ENCODE peak calls at places on chromosomes 4 and X, in seven cellular contexts. S is T-cell; B is activated CD4-positive, alpha-beta T cell treated with anti-CD3 and anti-CD28 coated beads for 4 hours; V is left colon; U is cardiac septum; P is NCI-H1694 treated with DMSO at 0.1 percent for 48 hours; O is stimulated activated CD8-positive, alpha-beta memory T cell treated with anti-CD3 and anti-CD28 coated beads, Interleukin-7, amount 100 ng/mL, for 24 hours. K is an unnamed sample.

GRCh38 chr4:148192526-148192925 is 249.7 kb downstream of the NR3C2 start:
- DNase-seq in U (no peak), S (no peak), B (no peak), O (no peak), V (peak; percentile 47), P (no peak), K (no peak)

GRCh38 chr4:41656572-41657301 is 91.8 kb downstream of the PHOX2B start:
- DNase-seq in U (peak; percentile 78), B (no peak), V (no peak), O (no peak), S (no peak), P (no peak), K (no peak)

GRCh38 chr4:70183940-70184246 is 11.6 kb upstream of the ODAM start:
- DNase-seq in B (no peak), V (no peak), U (no peak), P (no peak), O (no peak), S (no peak), K (no peak)

GRCh38 chrX:82218361-82218760 is 1016.5 kb downstream of the SH3BGRL start:
- DNase-seq in P (peak; percentile 22), U (no peak), S (no peak), B (no peak), O (no peak), V (no peak), K (no peak)

GRCh38 chr4:13851541-13851940 is 224.0 kb upstream of the BOD1L1 start:
- DNase-seq in P (no peak), B (no peak), V (no peak), S (no peak), O (no peak), U (no peak), K (no peak)

GRCh38 chr4:98491862-98492554 is 166.4 kb downstream of the TSPAN5 start:
- DNase-seq in P (no peak), V (no peak), B (no peak), U (no peak), S (no peak), O (no peak), K (no peak)

GRCh38 chrX:63560601-63561218 is 209.6 kb upstream of the SPIN4 start:
- DNase-seq in S (peak; percentile 30), V (peak; percentile 58), P (peak; percentile 63), B (peak; percentile 28), O (peak; percentile 2), U (peak; percentile 76), K (peak; percentile 34)

GRCh38 chrX:139739138-139739537 is 31.2 kb upstream of the MCF2 start:
- DNase-seq in B (peak; percentile 1), O (no peak), P (no peak), V (no peak), U (no peak), S (no peak), K (no peak)

GRCh38 chr4:57425610-57426009 is 315.4 kb upstream of the IGFBP7 start:
- DNase-seq in S (no peak), B (no peak), U (no peak), P (no peak), O (no peak), V (no peak), K (no peak)

GRCh38 chr4:973431-974397 is at the start of gene DGKQ:
- DNase-seq in P (peak; percentile 12), B (peak; percentile 87), V (peak; percentile 76), S (peak; percentile 86), U (peak; percentile 96), O (peak; percentile 70), K (peak; percentile 79)

GRCh38 chr4:46123872-46124755 is at the start of gene GABRG1:
- DNase-seq in P (no peak), S (no peak), U (peak; percentile 31), B (no peak), V (no peak), O (no peak), K (no peak)

GRCh38 chr4:186326391-186326790 is 60.4 kb downstream of the F11 start:
- DNase-seq in P (no peak), S (no peak), U (no peak), O (no peak), V (no peak), B (no peak), K (no peak)

GRCh38 chr4:26116057-26116456 is 202.0 kb downstream of the SMIM20 start:
- DNase-seq in P (no peak), V (no peak), S (no peak), U (no peak), B (no peak), O (no peak), K (no peak)

GRCh38 chr4:74738756-74739155 is 55.6 kb downstream of the BTC start:
- DNase-seq in V (no peak), P (no peak), S (no peak), U (no peak), O (no peak), B (no peak), K (no peak)

GRCh38 chr4:107988763-107989035 is 990 bp upstream of the HADH start:
- DNase-seq in P (no peak), B (no peak), S (no peak), U (no peak), V (no peak), O (no peak), K (no peak)

GRCh38 chr4:13647012-13647411 is 19.5 kb upstream of the BOD1L1 start:
- DNase-seq in P (no peak), B (no peak), V (no peak), U (no peak), O (no peak), S (no peak), K (no peak)

GRCh38 chr4:95889662-95890061 is 49.8 kb downstream of the PDHA2 start:
- DNase-seq in V (no peak), O (no peak), S (no peak), B (no peak), U (no peak), P (no peak), K (no peak)

GRCh38 chrX:350534-351321 is 32.1 kb upstream of the GTPBP6 start:
- DNase-seq in P (no peak), B (no peak), U (no peak), V (no peak), S (no peak), O (no peak), K (no peak)

GRCh38 chr4:139560396-139561084 is 4.5 kb upstream of the SETD7 start:
- DNase-seq in B (no peak), O (no peak), V (no peak), P (no peak), U (no peak), S (no peak), K (no peak)

GRCh38 chrX:40176256-40176978 is 78.7 kb upstream of the BCOR start:
- DNase-seq in V (peak; percentile 70), O (no peak), U (peak; percentile 85), S (peak; percentile 78), B (peak; percentile 71), P (no peak), K (peak; percentile 80)

GRCh38 chr4:535924-536281 is 36.9 kb downstream of the PIGG start:
- DNase-seq in B (no peak), U (no peak), S (no peak), P (no peak), V (no peak), O (no peak), K (no peak)

GRCh38 chr4:84995386-84995785 is 28.9 kb upstream of the WDFY3 start:
- DNase-seq in U (no peak), V (no peak), O (no peak), S (no peak), B (no peak), P (no peak), K (no peak)

GRCh38 chr4:93827272-93827947 is 1.1 kb upstream of the ATOH1 start:
- DNase-seq in B (no peak), P (no peak), O (no peak), U (no peak), V (peak; percentile 54), S (no peak), K (no peak)

GRCh38 chrX:12804655-12805054 is 13.4 kb downstream of the PRPS2 start:
- DNase-seq in O (no peak), S (no peak), U (no peak), P (no peak), V (no peak), B (no peak), K (no peak)

GRCh38 chrX:155864655-155865054 is 16.5 kb upstream of the VAMP7 start:
- DNase-seq in V (no peak), O (no peak), U (no peak), S (no peak), P (no peak), B (no peak), K (no peak)

GRCh38 chr4:88054909-88055308 is 47.5 kb downstream of the PKD2 start:
- DNase-seq in V (no peak), P (peak; percentile 14), U (no peak), S (no peak), B (no peak), O (no peak), K (no peak)

GRCh38 chr4:4327652-4328121 is 37.6 kb downstream of the ZBTB49 start:
- DNase-seq in U (peak; percentile 62), O (no peak), P (no peak), S (no peak), B (no peak), V (no peak), K (no peak)

GRCh38 chr4:139454111-139454600 is at the start of gene RAB33B:
- DNase-seq in V (no peak), U (no peak), B (no peak), S (no peak), O (no peak), P (no peak), K (no peak)

GRCh38 chrX:120365320-120365719 is 3.4 kb downstream of the ATP1B4 start:
- DNase-seq in O (peak; percentile 12), P (no peak), U (no peak), V (peak; percentile 28), S (peak; percentile 45), B (peak; percentile 32), K (peak; percentile 22)

GRCh38 chr4:130147618-130148017 is 1051.7 kb downstream of the C4orf33 start:
- DNase-seq in O (no peak), P (no peak), V (no peak), S (no peak), B (no peak), U (no peak), K (no peak)

GRCh38 chrX:43840265-43840664 is 42.0 kb downstream of the MAOB start:
- DNase-seq in V (no peak), S (no peak), B (no peak), O (no peak), U (no peak), P (no peak), K (no peak)

GRCh38 chr4:4409416-4410115 is 22.7 kb downstream of the NSG1 start:
- DNase-seq in S (no peak), B (no peak), O (no peak), U (no peak), P (no peak), V (no peak), K (no peak)

GRCh38 chr4:47326067-47326466 is 137.4 kb downstream of the COMMD8 start:
- DNase-seq in B (no peak), S (no peak), V (no peak), U (no peak), O (no peak), P (no peak), K (no peak)

GRCh38 chrX:49958727-49959126 is 36.3 kb downstream of the CLCN5 start:
- DNase-seq in U (no peak), S (no peak), V (no peak), B (no peak), O (no peak), P (no peak), K (no peak)

GRCh38 chrX:139178980-139179379 is 351.6 kb upstream of the F9 start:
- DNase-seq in U (no peak), B (no peak), P (no peak), S (no peak), O (no peak), V (no peak), K (no peak)

GRCh38 chr4:26566027-26566578 is 17.8 kb upstream of the TBC1D19 start:
- DNase-seq in O (no peak), B (no peak), S (no peak), P (no peak), V (no peak), U (no peak), K (no peak)